ENCODE peak calls at places on chromosomes 6 and 20, in eight cellular contexts. One of them, this sample, is unnamed.

GRCh38 chr6:128233501-128233900 is 286.9 kb downstream of the PTPRK start:
- DNase-seq in spleen: no peak
- DNase-seq in A549: no peak
- DNase-seq in activated B cell treated with CpG ODN at 0.5 μM for 24 hours: no peak
- DNase-seq in cardiac fibroblast: no peak
- DNase-seq in RWPE1: no peak
- DNase-seq in BJ: no peak
- DNase-seq in left lung: no peak
- DNase-seq in this sample: no peak

GRCh38 chr6:166950443-166950821 is 5.9 kb downstream of the RNASET2 start:
- DNase-seq in A549: no peak
- DNase-seq in spleen: peak
- DNase-seq in cardiac fibroblast: no peak
- DNase-seq in activated B cell treated with CpG ODN at 0.5 μM for 24 hours: peak
- DNase-seq in left lung: no peak
- DNase-seq in BJ: no peak
- DNase-seq in RWPE1: no peak
- DNase-seq in this sample: no peak

GRCh38 chr6:27811383-27811782 is 100.8 kb downstream of the OR2B2 start:
- DNase-seq in cardiac fibroblast: no peak
- DNase-seq in spleen: no peak
- DNase-seq in BJ: no peak
- DNase-seq in left lung: no peak
- DNase-seq in activated B cell treated with CpG ODN at 0.5 μM for 24 hours: no peak
- DNase-seq in A549: no peak
- DNase-seq in RWPE1: no peak
- DNase-seq in this sample: no peak

GRCh38 chr20:46411637-46412036 is 5.2 kb upstream of the ELMO2 start:
- DNase-seq in cardiac fibroblast: no peak
- DNase-seq in activated B cell treated with CpG ODN at 0.5 μM for 24 hours: no peak
- DNase-seq in RWPE1: no peak
- DNase-seq in left lung: no peak
- DNase-seq in A549: no peak
- DNase-seq in BJ: no peak
- DNase-seq in spleen: no peak
- DNase-seq in this sample: no peak

GRCh38 chr20:50005378-50006020 is 22.7 kb downstream of the SNAI1 start:
- DNase-seq in cardiac fibroblast: peak
- DNase-seq in spleen: no peak
- DNase-seq in A549: no peak
- DNase-seq in activated B cell treated with CpG ODN at 0.5 μM for 24 hours: no peak
- DNase-seq in RWPE1: no peak
- DNase-seq in left lung: no peak
- DNase-seq in BJ: no peak
- DNase-seq in this sample: no peak

GRCh38 chr6:88775866-88776571 is 187.4 kb downstream of the RNGTT start:
- DNase-seq in RWPE1: no peak
- DNase-seq in spleen: no peak
- DNase-seq in A549: no peak
- DNase-seq in BJ: no peak
- DNase-seq in left lung: no peak
- DNase-seq in activated B cell treated with CpG ODN at 0.5 μM for 24 hours: no peak
- DNase-seq in cardiac fibroblast: no peak
- DNase-seq in this sample: no peak

GRCh38 chr20:31712564-31713311 is 9.9 kb downstream of the BCL2L1 start:
- DNase-seq in spleen: peak
- DNase-seq in activated B cell treated with CpG ODN at 0.5 μM for 24 hours: no peak
- DNase-seq in BJ: no peak
- DNase-seq in A549: peak
- DNase-seq in RWPE1: peak
- DNase-seq in cardiac fibroblast: peak
- DNase-seq in left lung: peak
- DNase-seq in this sample: peak

GRCh38 chr6:82954937-82955577 is 110.6 kb downstream of the UBE3D start:
- DNase-seq in cardiac fibroblast: peak
- DNase-seq in RWPE1: no peak
- DNase-seq in activated B cell treated with CpG ODN at 0.5 μM for 24 hours: no peak
- DNase-seq in A549: no peak
- DNase-seq in left lung: no peak
- DNase-seq in spleen: no peak
- DNase-seq in BJ: peak
- DNase-seq in this sample: no peak

GRCh38 chr20:15317546-15318242 is 980.3 kb upstream of the FLRT3 start:
- DNase-seq in spleen: no peak
- DNase-seq in cardiac fibroblast: no peak
- DNase-seq in BJ: no peak
- DNase-seq in left lung: no peak
- DNase-seq in RWPE1: no peak
- DNase-seq in activated B cell treated with CpG ODN at 0.5 μM for 24 hours: no peak
- DNase-seq in A549: no peak
- DNase-seq in this sample: no peak

GRCh38 chr6:11428895-11429294 is 108.7 kb upstream of the TMEM170B start:
- DNase-seq in activated B cell treated with CpG ODN at 0.5 μM for 24 hours: no peak
- DNase-seq in RWPE1: no peak
- DNase-seq in cardiac fibroblast: peak
- DNase-seq in A549: peak
- DNase-seq in spleen: no peak
- DNase-seq in left lung: no peak
- DNase-seq in BJ: peak
- DNase-seq in this sample: peak

GRCh38 chr6:73566954-73567591 is 46.2 kb upstream of the EEF1A1 start:
- DNase-seq in RWPE1: no peak
- DNase-seq in BJ: peak
- DNase-seq in cardiac fibroblast: peak
- DNase-seq in left lung: peak
- DNase-seq in A549: peak
- DNase-seq in activated B cell treated with CpG ODN at 0.5 μM for 24 hours: no peak
- DNase-seq in spleen: no peak
- DNase-seq in this sample: peak

GRCh38 chr6:38713812-38714211 is 1.3 kb upstream of the DNAH8 start:
- DNase-seq in cardiac fibroblast: no peak
- DNase-seq in activated B cell treated with CpG ODN at 0.5 μM for 24 hours: no peak
- DNase-seq in RWPE1: no peak
- DNase-seq in A549: no peak
- DNase-seq in left lung: no peak
- DNase-seq in spleen: no peak
- DNase-seq in BJ: no peak
- DNase-seq in this sample: no peak

GRCh38 chr6:166330612-166331011 is 11.7 kb downstream of the SFT2D1 start:
- DNase-seq in A549: no peak
- DNase-seq in activated B cell treated with CpG ODN at 0.5 μM for 24 hours: no peak
- DNase-seq in cardiac fibroblast: peak
- DNase-seq in left lung: no peak
- DNase-seq in spleen: peak
- DNase-seq in BJ: no peak
- DNase-seq in RWPE1: no peak
- DNase-seq in this sample: no peak

GRCh38 chr6:71608646-71609045 is 277.7 kb upstream of the RIMS1 start:
- DNase-seq in activated B cell treated with CpG ODN at 0.5 μM for 24 hours: no peak
- DNase-seq in RWPE1: peak
- DNase-seq in spleen: no peak
- DNase-seq in cardiac fibroblast: no peak
- DNase-seq in left lung: no peak
- DNase-seq in A549: no peak
- DNase-seq in BJ: no peak
- DNase-seq in this sample: no peak

GRCh38 chr20:15889924-15890256 is 683.4 kb downstream of the KIF16B start:
- DNase-seq in left lung: no peak
- DNase-seq in BJ: no peak
- DNase-seq in activated B cell treated with CpG ODN at 0.5 μM for 24 hours: no peak
- DNase-seq in spleen: no peak
- DNase-seq in RWPE1: no peak
- DNase-seq in A549: no peak
- DNase-seq in cardiac fibroblast: no peak
- DNase-seq in this sample: no peak

GRCh38 chr20:49608752-49609670 is 41.1 kb upstream of the PTGIS start:
- DNase-seq in spleen: peak
- DNase-seq in activated B cell treated with CpG ODN at 0.5 μM for 24 hours: peak
- DNase-seq in left lung: peak
- DNase-seq in cardiac fibroblast: peak
- DNase-seq in RWPE1: peak
- DNase-seq in A549: peak
- DNase-seq in BJ: no peak
- DNase-seq in this sample: peak

GRCh38 chr6:33028220-33028849 is 18.9 kb upstream of the HLA-DOA start:
- DNase-seq in RWPE1: no peak
- DNase-seq in BJ: no peak
- DNase-seq in A549: no peak
- DNase-seq in cardiac fibroblast: no peak
- DNase-seq in left lung: no peak
- DNase-seq in activated B cell treated with CpG ODN at 0.5 μM for 24 hours: no peak
- DNase-seq in spleen: no peak
- DNase-seq in this sample: no peak

GRCh38 chr20:32793059-32793458 is 26.7 kb upstream of the MAPRE1 start:
- DNase-seq in activated B cell treated with CpG ODN at 0.5 μM for 24 hours: no peak
- DNase-seq in cardiac fibroblast: no peak
- DNase-seq in left lung: no peak
- DNase-seq in A549: no peak
- DNase-seq in spleen: no peak
- DNase-seq in BJ: no peak
- DNase-seq in RWPE1: no peak
- DNase-seq in this sample: no peak

GRCh38 chr6:46323966-46324622 is 153.3 kb upstream of the ENPP5 start:
- DNase-seq in left lung: no peak
- DNase-seq in BJ: no peak
- DNase-seq in activated B cell treated with CpG ODN at 0.5 μM for 24 hours: no peak
- DNase-seq in A549: no peak
- DNase-seq in cardiac fibroblast: no peak
- DNase-seq in spleen: no peak
- DNase-seq in RWPE1: no peak
- DNase-seq in this sample: no peak

GRCh38 chr6:113089056-113089455 is 741.9 kb downstream of the RFPL4B start:
- DNase-seq in BJ: no peak
- DNase-seq in RWPE1: no peak
- DNase-seq in activated B cell treated with CpG ODN at 0.5 μM for 24 hours: no peak
- DNase-seq in left lung: no peak
- DNase-seq in spleen: no peak
- DNase-seq in cardiac fibroblast: no peak
- DNase-seq in A549: no peak
- DNase-seq in this sample: no peak
- TF ChIP-seq CTCF in BJ: no peak
- TF ChIP-seq CTCF in RWPE1: no peak
- TF ChIP-seq CTCF in activated B cell treated with CpG ODN at 0.5 μM for 24 hours: no peak
- TF ChIP-seq CTCF in left lung: no peak
- TF ChIP-seq CTCF in spleen: no peak
- TF ChIP-seq CTCF in cardiac fibroblast: peak
- TF ChIP-seq CTCF in A549: no peak
- TF ChIP-seq CTCF in this sample: no peak

GRCh38 chr6:104623052-104623690 is 236.5 kb downstream of the HACE1 start:
- DNase-seq in activated B cell treated with CpG ODN at 0.5 μM for 24 hours: no peak
- DNase-seq in left lung: no peak
- DNase-seq in spleen: no peak
- DNase-seq in A549: peak
- DNase-seq in RWPE1: no peak
- DNase-seq in cardiac fibroblast: no peak
- DNase-seq in BJ: no peak
- DNase-seq in this sample: no peak
- TF ChIP-seq CTCF in activated B cell treated with CpG ODN at 0.5 μM for 24 hours: no peak
- TF ChIP-seq CTCF in left lung: peak
- TF ChIP-seq CTCF in spleen: no peak
- TF ChIP-seq CTCF in A549: no peak
- TF ChIP-seq CTCF in RWPE1: peak
- TF ChIP-seq CTCF in cardiac fibroblast: peak
- TF ChIP-seq CTCF in BJ: peak
- TF ChIP-seq CTCF in this sample: no peak

DNA sequence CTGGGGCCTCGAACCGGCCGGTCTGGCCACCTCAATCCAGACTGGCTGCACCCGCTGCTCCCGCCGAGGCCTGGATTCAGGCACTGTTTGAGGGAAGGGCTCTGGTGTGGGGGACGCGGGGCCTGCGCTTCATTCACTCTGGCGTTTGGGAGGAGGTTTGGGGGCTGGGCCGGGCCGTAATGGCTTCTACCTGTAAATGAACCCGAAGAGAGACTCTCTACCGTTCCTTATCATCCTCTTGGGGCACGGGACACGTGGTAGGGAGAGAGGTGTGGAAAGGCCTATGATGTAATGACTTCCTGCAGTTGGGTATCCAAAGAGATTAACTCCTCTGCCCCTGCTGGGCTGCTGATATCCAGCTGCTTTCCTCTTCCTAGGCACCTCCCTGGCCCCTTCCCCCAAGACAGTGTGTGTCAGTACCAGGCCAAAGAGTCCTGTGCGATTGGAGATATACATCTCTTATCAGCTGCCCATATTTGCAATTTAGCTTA is 1.8 kb downstream of the FOXO3 start:
- DNase-seq in cardiac fibroblast: peak
- DNase-seq in BJ: no peak
- DNase-seq in spleen: peak
- DNase-seq in activated B cell treated with CpG ODN at 0.5 μM for 24 hours: no peak
- DNase-seq in A549: peak
- DNase-seq in RWPE1: peak
- DNase-seq in left lung: peak
- DNase-seq in this sample: peak
- TF ChIP-seq CTCF in cardiac fibroblast: no peak
- TF ChIP-seq CTCF in BJ: no peak
- TF ChIP-seq CTCF in spleen: no peak
- TF ChIP-seq CTCF in activated B cell treated with CpG ODN at 0.5 μM for 24 hours: no peak
- TF ChIP-seq CTCF in A549: no peak
- TF ChIP-seq CTCF in RWPE1: no peak
- TF ChIP-seq CTCF in left lung: no peak
- TF ChIP-seq CTCF in this sample: peak

GRCh38 chr6:48474136-48474535 is 363.1 kb upstream of the PTCHD4 start:
- DNase-seq in activated B cell treated with CpG ODN at 0.5 μM for 24 hours: no peak
- DNase-seq in RWPE1: no peak
- DNase-seq in spleen: no peak
- DNase-seq in cardiac fibroblast: no peak
- DNase-seq in left lung: no peak
- DNase-seq in BJ: no peak
- DNase-seq in A549: no peak
- DNase-seq in this sample: no peak

GRCh38 chr6:48474764-48475674 is 364.0 kb upstream of the PTCHD4 start:
- DNase-seq in cardiac fibroblast: peak
- DNase-seq in BJ: no peak
- DNase-seq in A549: no peak
- DNase-seq in RWPE1: peak
- DNase-seq in spleen: no peak
- DNase-seq in left lung: no peak
- DNase-seq in activated B cell treated with CpG ODN at 0.5 μM for 24 hours: no peak
- DNase-seq in this sample: no peak

GRCh38 chr6:48472535-48472934 is 361.5 kb upstream of the PTCHD4 start:
- DNase-seq in BJ: no peak
- DNase-seq in A549: no peak
- DNase-seq in left lung: no peak
- DNase-seq in RWPE1: no peak
- DNase-seq in cardiac fibroblast: peak
- DNase-seq in activated B cell treated with CpG ODN at 0.5 μM for 24 hours: no peak
- DNase-seq in spleen: no peak
- DNase-seq in this sample: no peak

GRCh38 chr6:48472121-48472520 is 361.1 kb upstream of the PTCHD4 start:
- DNase-seq in spleen: no peak
- DNase-seq in A549: no peak
- DNase-seq in left lung: no peak
- DNase-seq in RWPE1: no peak
- DNase-seq in BJ: no peak
- DNase-seq in cardiac fibroblast: peak
- DNase-seq in activated B cell treated with CpG ODN at 0.5 μM for 24 hours: no peak
- DNase-seq in this sample: no peak

DNA sequence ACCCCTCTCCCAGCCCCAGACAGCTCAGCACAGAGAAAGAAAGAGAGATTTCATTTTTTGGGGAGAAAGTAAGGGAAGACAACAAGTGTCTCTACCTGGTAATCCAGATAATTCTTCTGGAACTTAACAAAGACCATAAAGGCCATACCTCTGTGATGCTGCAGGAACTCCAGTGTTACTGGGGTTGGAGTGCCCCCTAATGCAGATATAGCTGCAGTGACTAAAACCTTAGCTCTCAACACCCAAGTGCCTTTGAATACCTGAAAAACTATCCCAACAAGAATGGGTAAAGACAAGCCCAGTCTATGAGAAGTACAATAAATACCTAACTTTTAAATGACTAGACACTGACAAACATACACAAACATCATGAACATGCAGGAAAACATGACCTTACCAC is 365.3 kb upstream of the PTCHD4 start:
- DNase-seq in RWPE1: no peak
- DNase-seq in cardiac fibroblast: peak
- DNase-seq in A549: peak
- DNase-seq in BJ: no peak
- DNase-seq in left lung: no peak
- DNase-seq in spleen: no peak
- DNase-seq in activated B cell treated with CpG ODN at 0.5 μM for 24 hours: no peak
- DNase-seq in this sample: no peak
- TF ChIP-seq CTCF in RWPE1: no peak
- TF ChIP-seq CTCF in cardiac fibroblast: peak
- TF ChIP-seq CTCF in A549: peak
- TF ChIP-seq CTCF in BJ: peak
- TF ChIP-seq CTCF in left lung: no peak
- TF ChIP-seq CTCF in spleen: no peak
- TF ChIP-seq CTCF in activated B cell treated with CpG ODN at 0.5 μM for 24 hours: no peak
- TF ChIP-seq CTCF in this sample: no peak

This sample was measured in gastrocnemius medialis.